ENCODE peak calls at places on chromosomes 5 and 9, in six cellular contexts. S is epithelial cell of esophagus, R is activated B cell treated with CpG ODN at 0.5 μM for 24 hours, V is GM23338, A is omental fat pad, F is cardiac fibroblast. P is an unnamed sample.

GRCh38 chr9:20236676-20237075 is 385.6 kb downstream of the MLLT3 start:
- DNase-seq in S (peak; percentile 98), R (no peak), V (no peak), A (no peak), F (no peak), P (no peak)

GRCh38 chr5:7927466-7928375 is 58.8 kb downstream of the MTRR start:
- DNase-seq in S (peak; percentile 58), R (no peak), V (peak; percentile 84), A (no peak), F (peak; percentile 59), P (peak; percentile 77)

GRCh38 chr5:65926893-65927292 is 518 bp downstream of the ERBIN start:
- DNase-seq in S (peak; percentile 35), R (no peak), V (peak; percentile 20), A (no peak), F (no peak), P (no peak)

GRCh38 chr9:120918931-120919638 is 7.5 kb downstream of the TRAF1 start:
- DNase-seq in S (no peak), R (no peak), V (no peak), A (no peak), F (no peak), P (no peak)

GRCh38 chr5:126031989-126032716 is 391.1 kb upstream of the GRAMD2B start:
- DNase-seq in S (peak; percentile 65), R (no peak), V (no peak), A (no peak), F (peak; percentile 85), P (no peak)

GRCh38 chr9:73038613-73039012 is 85.8 kb upstream of the ALDH1A1 start:
- DNase-seq in S (no peak), R (no peak), V (peak; percentile 14), A (peak; percentile 24), F (peak; percentile 85), P (no peak)

GRCh38 chr5:12759377-12759776 is 855.1 kb upstream of the CTNND2 start:
- DNase-seq in S (no peak), R (no peak), V (no peak), A (no peak), F (no peak), P (no peak)

GRCh38 chr5:107887181-107887580 is 216.4 kb upstream of the EFNA5 start:
- DNase-seq in S (no peak), R (no peak), V (no peak), A (no peak), F (no peak), P (no peak)

GRCh38 chr5:78961743-78962142 is 23.4 kb downstream of the ARSB start:
- DNase-seq in S (peak; percentile 53), R (no peak), V (no peak), A (no peak), F (no peak), P (no peak)

GRCh38 chr5:126248611-126249010 is 174.6 kb upstream of the GRAMD2B start:
- DNase-seq in S (no peak), R (no peak), V (no peak), A (no peak), F (no peak), P (no peak)

GRCh38 chr5:136145030-136145429 is 12.4 kb downstream of the SMAD5 start:
- DNase-seq in S (no peak), R (no peak), V (no peak), A (no peak), F (no peak), P (no peak)

GRCh38 chr5:178346607-178347334 is 114.2 kb upstream of the PHYKPL start:
- DNase-seq in S (no peak), R (no peak), V (no peak), A (no peak), F (no peak), P (no peak)

GRCh38 chr9:124769451-124770358 is 1.4 kb downstream of the NR6A1 start:
- DNase-seq in S (no peak), R (peak; percentile 44), V (peak; percentile 77), A (no peak), F (no peak), P (no peak)

GRCh38 chr5:37799865-37800421 is 39.9 kb downstream of the GDNF start:
- DNase-seq in S (no peak), R (no peak), V (no peak), A (no peak), F (no peak), P (no peak)

GRCh38 chr5:72646467-72646866 is 139.3 kb upstream of the ZNF366 start:
- DNase-seq in S (no peak), R (no peak), V (no peak), A (no peak), F (no peak), P (no peak)

GRCh38 chr5:149264432-149265069 is 7.1 kb upstream of the AFAP1L1 start:
- DNase-seq in S (peak; percentile 81), R (no peak), V (peak; percentile 95), A (no peak), F (no peak), P (peak; percentile 40)

GRCh38 chr5:1034421-1034905 is 25.9 kb downstream of the NKD2 start:
- DNase-seq in S (no peak), R (no peak), V (no peak), A (no peak), F (no peak), P (no peak)

GRCh38 chr5:24644757-24645156 is at the start of gene CDH10:
- DNase-seq in S (peak; percentile 19), R (no peak), V (peak; percentile 97), A (no peak), F (peak; percentile 0), P (no peak)

GRCh38 chr5:141880961-141881801 is 3.0 kb upstream of the PCDH1 start:
- DNase-seq in S (peak; percentile 38), R (no peak), V (peak; percentile 41), A (no peak), F (no peak), P (no peak)

GRCh38 chr5:151721812-151722391 is 35.2 kb upstream of the SPARC start:
- DNase-seq in S (peak; percentile 51), R (no peak), V (no peak), A (no peak), F (no peak), P (no peak)

GRCh38 chr9:82939451-82939850 is 123.5 kb downstream of the RASEF start:
- DNase-seq in S (peak; percentile 45), R (no peak), V (no peak), A (no peak), F (no peak), P (no peak)

GRCh38 chr5:134511796-134512660 is 13.4 kb upstream of the JADE2 start:
- DNase-seq in S (peak; percentile 49), R (no peak), V (peak; percentile 87), A (peak; percentile 46), F (peak; percentile 86), P (no peak)
- TF ChIP-seq CTCF in S (peak; percentile 56), R (no peak), V (peak; percentile 69), A (no peak), F (no peak), P (no peak)

GRCh38 chr9:34519321-34520020 is 3.3 kb downstream of the ENHO start:
- DNase-seq in S (no peak), R (no peak), V (peak; percentile 30), A (no peak), F (no peak), P (no peak)

GRCh38 chr9:34518896-34519295 is 3.9 kb downstream of the ENHO start:
- DNase-seq in S (no peak), R (no peak), V (no peak), A (no peak), F (no peak), P (no peak)

GRCh38 chr9:34518110-34518616 is 4.6 kb downstream of the ENHO start:
- DNase-seq in S (no peak), R (no peak), V (no peak), A (no peak), F (no peak), P (no peak)

GRCh38 chr9:34515959-34516358 is 6.8 kb downstream of the ENHO start:
- DNase-seq in S (no peak), R (no peak), V (no peak), A (no peak), F (no peak), P (no peak)

GRCh38 chr9:34517185-34517584 is 5.6 kb downstream of the ENHO start:
- DNase-seq in S (no peak), R (no peak), V (no peak), A (no peak), F (no peak), P (no peak)
- TF ChIP-seq CTCF in S (no peak), R (no peak), V (no peak), A (no peak), F (no peak), P (no peak)

GRCh38 chr5:139851558-139851957 is 56.0 kb downstream of the PSD2 start:
- DNase-seq in S (no peak), R (no peak), V (no peak), A (no peak), F (no peak), P (no peak)

GRCh38 chr5:139849942-139850341 is 54.3 kb downstream of the PSD2 start:
- DNase-seq in S (peak; percentile 16), R (no peak), V (no peak), A (no peak), F (no peak), P (no peak)

GRCh38 chr5:139848508-139849100 is 53.0 kb downstream of the PSD2 start:
- DNase-seq in S (no peak), R (no peak), V (peak; percentile 63), A (no peak), F (peak; percentile 27), P (no peak)

GRCh38 chr5:139849501-139849900 is 53.9 kb downstream of the PSD2 start:
- DNase-seq in S (no peak), R (no peak), V (no peak), A (no peak), F (no peak), P (no peak)

DNA sequence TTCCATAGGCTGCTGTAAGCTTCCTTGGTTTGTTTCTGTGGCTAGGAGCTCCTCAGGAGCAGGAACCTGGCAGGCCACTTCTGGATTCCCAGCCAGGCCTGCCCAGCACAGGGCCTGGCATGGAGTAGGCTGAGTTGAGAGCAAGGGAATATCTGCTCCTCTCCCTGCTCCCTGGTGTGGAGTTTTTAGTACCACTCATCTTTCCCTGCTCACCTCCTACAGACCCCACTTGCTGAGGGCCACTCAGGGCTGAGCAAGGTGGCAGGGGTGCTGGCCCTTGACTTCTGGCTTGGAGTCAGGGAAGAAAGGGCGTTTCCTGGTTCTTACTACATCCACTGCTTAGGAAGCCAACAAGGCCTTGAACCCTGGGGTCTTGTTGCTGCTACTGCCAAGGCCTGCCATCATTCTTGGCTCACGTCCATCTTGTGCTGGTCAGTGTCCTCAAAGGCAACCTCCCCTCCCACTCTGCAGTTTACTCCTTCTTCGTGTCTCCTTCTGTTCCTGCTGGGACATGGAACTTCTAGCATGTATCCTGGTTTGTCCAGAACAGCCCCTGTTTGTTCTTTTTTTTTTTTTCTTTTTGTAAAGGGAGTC is 54.9 kb downstream of the PSD2 start:
- DNase-seq in S (no peak), R (no peak), V (no peak), A (no peak), F (no peak), P (no peak)
- TF ChIP-seq CTCF in S (no peak), R (no peak), V (no peak), A (no peak), F (no peak), P (no peak)

DNA sequence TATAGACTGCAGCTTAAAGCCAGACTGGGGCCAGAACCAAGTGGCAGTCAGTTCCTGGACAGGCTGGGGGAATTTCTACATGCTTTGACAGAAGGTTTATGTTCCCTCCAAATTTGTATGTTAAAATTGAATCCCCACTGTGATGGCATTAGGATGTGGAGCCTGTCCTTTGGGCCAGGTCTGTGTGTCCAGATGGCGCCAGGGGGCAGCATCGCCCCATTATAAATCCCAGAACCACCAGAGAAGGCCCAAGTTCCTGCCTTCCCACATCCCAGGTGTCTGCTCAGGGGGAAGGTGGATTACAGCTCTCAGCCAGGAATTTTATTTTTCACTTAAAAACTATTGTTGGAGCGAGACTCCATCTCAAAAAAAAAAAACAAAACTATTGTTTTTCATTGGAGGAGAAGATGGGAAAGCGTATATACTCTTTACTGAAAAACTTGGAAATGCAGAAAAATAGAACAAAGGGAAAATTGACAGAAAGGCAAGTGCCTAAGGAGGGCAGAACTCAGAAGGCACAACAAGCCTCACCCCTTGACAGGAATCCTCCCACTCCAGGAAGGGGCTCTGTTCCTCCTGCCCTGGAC is 5.0 kb downstream of the IL3 start:
- DNase-seq in S (peak; percentile 82), R (no peak), V (peak; percentile 90), A (no peak), F (peak; percentile 77), P (peak; percentile 79)
- TF ChIP-seq CTCF in S (peak; percentile 68), R (no peak), V (peak; percentile 91), A (no peak), F (peak; percentile 71), P (peak; percentile 84)